ENCODE peak calls at places on chromosomes 2 and 18, in seven cellular contexts. C, E, X, U, F, O and I are unnamed samples.

GRCh38 chr18:80108122-80108536 is 933 bp upstream of the ADNP2 start:
- DNase-seq in C (no peak), E (no peak), X (no peak), U (no peak), F (no peak), O (peak; percentile 17), I (peak; percentile 15)

GRCh38 chr2:108640731-108641130 is 78.6 kb upstream of the RANBP2 start:
- DNase-seq in C (no peak), E (no peak), X (peak; percentile 93), U (no peak), F (no peak), O (no peak), I (no peak)

GRCh38 chr2:149490296-149490695 is 97.3 kb downstream of the MMADHC start:
- DNase-seq in C (no peak), E (no peak), X (no peak), U (no peak), F (no peak), O (no peak), I (no peak)

GRCh38 chr2:14702258-14702657 is 69.7 kb downstream of the LRATD1 start:
- DNase-seq in C (no peak), E (no peak), X (peak; percentile 10), U (no peak), F (no peak), O (no peak), I (no peak)

GRCh38 chr2:68831688-68832087 is 39.5 kb downstream of the BMP10 start:
- DNase-seq in C (no peak), E (no peak), X (peak; percentile 83), U (no peak), F (no peak), O (no peak), I (no peak)

GRCh38 chr18:5155907-5156287 is 41.2 kb downstream of the AKAIN1 start:
- DNase-seq in C (no peak), E (no peak), X (no peak), U (no peak), F (no peak), O (no peak), I (no peak)

GRCh38 chr18:22385718-22386117 is 32.0 kb downstream of the CTAGE1 start:
- DNase-seq in C (no peak), E (no peak), X (peak; percentile 83), U (no peak), F (no peak), O (no peak), I (no peak)

GRCh38 chr2:28643324-28643723 is 108.3 kb upstream of the PPP1CB start:
- DNase-seq in C (no peak), E (no peak), X (no peak), U (no peak), F (no peak), O (peak; percentile 73), I (peak; percentile 67)

GRCh38 chr2:65453916-65454315 is 21.5 kb upstream of the SPRED2 start:
- DNase-seq in C (no peak), E (no peak), X (peak; percentile 11), U (no peak), F (no peak), O (no peak), I (no peak)

GRCh38 chr2:43218550-43219382 is 7.6 kb downstream of the ZFP36L2 start:
- DNase-seq in C (no peak), E (no peak), X (peak; percentile 10), U (peak; percentile 66), F (peak; percentile 95), O (peak; percentile 59), I (peak; percentile 64)

GRCh38 chr2:43218221-43218549 is 8.2 kb downstream of the ZFP36L2 start:
- DNase-seq in C (no peak), E (no peak), X (peak; percentile 47), U (no peak), F (no peak), O (no peak), I (peak; percentile 71)

GRCh38 chr2:43220229-43220981 is 6.0 kb downstream of the ZFP36L2 start:
- DNase-seq in C (no peak), E (no peak), X (peak; percentile 42), U (no peak), F (no peak), O (no peak), I (peak; percentile 61)

GRCh38 chr2:43220982-43221659 is 5.3 kb downstream of the ZFP36L2 start:
- DNase-seq in C (no peak), E (no peak), X (peak; percentile 95), U (peak; percentile 79), F (peak; percentile 83), O (peak; percentile 60), I (peak; percentile 80)

GRCh38 chr2:43219383-43220228 is 6.8 kb downstream of the ZFP36L2 start:
- DNase-seq in C (peak; percentile 75), E (peak; percentile 84), X (peak; percentile 80), U (peak; percentile 90), F (peak; percentile 96), O (peak; percentile 91), I (peak; percentile 94)
- TF ChIP-seq CTCF in C (no peak), E (no peak), X (peak; percentile 2), U (no peak), F (no peak), O (peak; percentile 8), I (no peak)

GRCh38 chr2:237987263-237987662 is 20.4 kb downstream of the UBE2F start:
- DNase-seq in C (no peak), E (no peak), X (no peak), U (no peak), F (no peak), O (no peak), I (no peak)
- TF ChIP-seq POLR2A in C (no peak), E (no peak), X (no peak), U (no peak), F (no peak), O (no peak), I (no peak)

GRCh38 chr2:127643698-127644660 is 2.0 kb upstream of the GPR17 start:
- DNase-seq in C (no peak), E (no peak), X (no peak), U (no peak), F (no peak), O (no peak), I (no peak)
- TF ChIP-seq CTCF in C (no peak), E (no peak), X (no peak), U (no peak), F (no peak), O (no peak), I (no peak)

DNA sequence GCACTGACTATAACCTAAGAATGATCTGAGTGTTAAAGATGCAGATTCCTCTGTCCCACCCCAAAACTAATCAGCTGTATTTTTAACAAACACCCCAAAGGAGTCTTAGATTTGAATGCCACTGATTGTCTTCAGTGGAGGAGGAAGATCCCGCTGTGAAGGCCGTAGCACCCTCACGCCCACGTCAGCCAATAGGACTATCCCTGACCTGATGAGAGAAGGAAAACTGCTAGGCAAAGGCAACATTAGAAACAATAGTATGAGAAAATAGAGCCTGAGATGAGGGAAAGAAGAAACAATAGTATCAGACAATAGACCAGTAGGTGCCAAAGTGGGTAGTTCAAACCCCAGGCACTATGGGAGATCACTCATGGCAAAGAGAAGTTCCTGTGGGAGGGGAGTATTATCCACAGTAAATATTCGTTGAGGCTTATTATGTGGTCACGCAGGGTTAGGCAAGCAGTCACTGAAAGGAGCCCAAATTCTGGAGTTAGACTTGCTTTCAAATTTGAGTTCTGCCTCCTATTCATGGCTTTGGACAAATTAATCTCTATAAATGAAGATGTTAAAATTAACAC is 2.8 kb downstream of the PCBP1 start:
- DNase-seq in C (no peak), E (no peak), X (no peak), U (no peak), F (peak; percentile 29), O (no peak), I (no peak)
- TF ChIP-seq POLR2A in C (no peak), E (no peak), X (no peak), U (no peak), F (no peak), O (no peak), I (no peak)

DNA sequence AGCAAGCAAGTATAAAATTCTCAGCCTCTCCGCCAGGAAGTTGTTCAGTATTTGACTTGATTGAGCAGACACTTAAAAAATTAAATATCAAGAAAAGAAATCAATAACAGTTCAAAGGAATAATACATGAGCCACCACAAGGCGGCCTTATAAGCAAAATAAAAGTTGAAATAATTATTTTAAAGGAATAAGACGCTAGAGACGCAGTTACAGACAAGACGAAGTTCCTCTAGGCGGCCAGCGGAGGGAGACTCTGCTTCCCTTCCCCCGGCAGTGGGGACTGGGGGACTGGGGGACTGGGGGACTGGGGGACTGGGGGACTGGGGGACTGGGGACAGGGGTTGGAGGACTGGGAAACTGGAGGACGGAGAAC is 524 bp downstream of the CCDC178 start:
- DNase-seq in C (no peak), E (no peak), X (peak; percentile 60), U (no peak), F (no peak), O (peak; percentile 57), I (peak; percentile 73)
- TF ChIP-seq CTCF in C (no peak), E (no peak), X (peak; percentile 51), U (peak; percentile 18), F (no peak), O (peak; percentile 56), I (peak; percentile 24)

DNA sequence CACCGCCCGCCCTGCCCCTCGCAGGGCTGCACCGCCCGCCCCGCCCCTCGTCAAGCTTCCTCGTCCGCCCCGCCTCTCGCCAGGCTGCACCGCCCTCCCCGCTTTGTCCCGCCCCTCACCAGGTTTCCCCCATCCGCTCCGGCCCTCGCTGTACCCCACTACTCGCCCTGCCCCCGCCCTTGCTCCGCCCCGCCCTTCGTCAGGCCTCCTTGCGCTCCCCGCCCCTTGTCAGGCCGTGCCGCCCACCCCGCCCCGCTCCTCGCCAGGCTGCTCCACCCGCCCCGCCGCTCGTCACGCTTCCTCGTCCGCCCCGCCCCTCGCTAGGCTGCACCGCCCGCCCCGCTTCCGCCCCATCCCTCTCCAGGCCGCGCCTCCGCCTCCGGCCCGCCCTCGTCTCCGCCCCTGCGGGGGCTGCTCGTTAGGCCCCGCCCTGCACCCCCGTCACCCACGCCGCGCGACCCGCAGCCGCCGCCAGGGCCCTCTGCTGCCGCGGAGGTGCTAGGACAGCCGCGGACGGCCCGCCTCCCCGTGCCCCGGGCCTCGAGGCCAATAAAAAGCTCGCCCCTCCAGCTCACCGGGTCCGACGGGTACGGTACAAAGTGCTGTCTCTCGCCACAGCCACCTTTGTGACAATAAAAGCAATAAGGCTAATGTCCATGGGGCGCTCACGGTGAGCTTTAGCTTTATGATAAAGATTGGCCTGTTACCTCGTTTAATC is 574 bp upstream of the DNPEP start:
- DNase-seq in C (peak; percentile 90), E (peak; percentile 97), X (peak; percentile 95), U (peak; percentile 99), F (peak; percentile 99), O (peak; percentile 99), I (peak; percentile 99)
- TF ChIP-seq POLR2A in C (no peak), E (no peak), X (no peak), U (peak; percentile 30), F (peak; percentile 11), O (no peak), I (peak; percentile 34)